ENCODE peak calls at places on chromosomes 5 and 9, in four cellular contexts. B, U, F and I are unnamed samples.

GRCh38 chr5:57429513-57430120 is 53.0 kb downstream of the ACTBL2 start:
- DNase-seq in B (no peak), U (no peak), F (no peak), I (no peak)

GRCh38 chr9:131273791-131274673 is 2.3 kb downstream of the FAM78A start:
- DNase-seq in F (no peak), B (no peak), U (no peak), I (no peak)

GRCh38 chr9:95821999-95822398 is 53.5 kb upstream of the ERCC6L2 start:
- DNase-seq in U (no peak), B (no peak), F (no peak), I (no peak)

GRCh38 chr5:33338336-33339110 is 102.2 kb upstream of the TARS1 start:
- DNase-seq in F (no peak), U (no peak), B (no peak), I (no peak)

GRCh38 chr9:72592501-72593403 is 71.3 kb downstream of the TMC1 start:
- DNase-seq in F (peak; percentile 38), B (no peak), U (peak; percentile 23), I (no peak)

GRCh38 chr9:129254566-129255287 is 76.7 kb upstream of the IER5L start:
- DNase-seq in U (no peak), B (no peak), F (no peak), I (no peak)

GRCh38 chr9:88533951-88534455 is 975 bp upstream of the NXNL2 start:
- DNase-seq in U (no peak), F (no peak), B (no peak), I (no peak)

GRCh38 chr9:108933231-108933630 is 693 bp downstream of the ELP1 start:
- DNase-seq in U (no peak), F (no peak), B (no peak), I (no peak)

GRCh38 chr9:89777544-89777943 is 172.7 kb downstream of the GADD45G start:
- DNase-seq in B (no peak), F (no peak), U (no peak), I (no peak)

GRCh38 chr5:155616779-155617392 is 603.3 kb downstream of the KIF4B start:
- DNase-seq in U (no peak), F (peak; percentile 10), B (no peak), I (no peak)